ENCODE peak calls at places on chromosome 2, in four cellular contexts. U, K, O and T are unnamed samples.

GRCh38 chr2:219278655-219279150 is 463 bp upstream of the DNAJB2 start:
- DNase-seq in U (no peak), O (no peak), K (no peak), T (no peak)

GRCh38 chr2:1132328-1132964 is 181.8 kb downstream of the SNTG2 start:
- DNase-seq in U (no peak), K (no peak), O (no peak), T (no peak)

GRCh38 chr2:109186656-109187250 is 57.7 kb downstream of the SH3RF3 start:
- DNase-seq in U (no peak), K (no peak), O (no peak), T (no peak)

GRCh38 chr2:96806468-96807126 is 9.5 kb upstream of the CNNM3 start:
- DNase-seq in O (peak; percentile 81), U (peak; percentile 55), K (peak; percentile 51), T (peak; percentile 24)

GRCh38 chr2:30940805-30941204 is 133.6 kb upstream of the CAPN13 start:
- DNase-seq in U (no peak), O (no peak), K (no peak), T (no peak)

GRCh38 chr2:139805378-139805777 is 1025.2 kb upstream of the NXPH2 start:
- DNase-seq in O (no peak), K (no peak), U (no peak), T (no peak)

GRCh38 chr2:43121915-43122314 is 104.5 kb downstream of the ZFP36L2 start:
- DNase-seq in U (no peak), K (no peak), O (no peak), T (no peak)

GRCh38 chr2:33552758-33553461 is 46.2 kb downstream of the FAM98A start:
- DNase-seq in K (no peak), U (no peak), O (no peak), T (no peak)

GRCh38 chr2:3301001-3301400 is 76.6 kb downstream of the EIPR1 start:
- DNase-seq in O (no peak), U (no peak), K (no peak), T (no peak)

GRCh38 chr2:109473616-109474318 is 140.0 kb downstream of the SEPTIN10 start:
- DNase-seq in O (no peak), K (no peak), U (no peak), T (no peak)

GRCh38 chr2:178417916-178418315 is 33.1 kb downstream of the PRKRA start:
- DNase-seq in K (no peak), U (no peak), O (no peak), T (no peak)

GRCh38 chr2:75079575-75079974 is 119.7 kb downstream of the TACR1 start:
- DNase-seq in K (no peak), U (no peak), O (no peak), T (no peak)

GRCh38 chr2:439540-440465 is 151.9 kb upstream of the ALKAL2 start:
- DNase-seq in O (peak; percentile 79), K (no peak), U (no peak), T (no peak)

GRCh38 chr2:200317975-200318374 is 11.5 kb downstream of the SPATS2L start:
- DNase-seq in O (no peak), K (no peak), U (no peak), T (no peak)

GRCh38 chr2:26274058-26274613 is 29.4 kb downstream of the HADHB start:
- DNase-seq in K (no peak), O (no peak), U (no peak), T (no peak)

GRCh38 chr2:69969991-69970390 is 8.6 kb upstream of the ASPRV1 start:
- DNase-seq in O (no peak), K (no peak), U (no peak), T (no peak)

GRCh38 chr2:47339745-47340541 is 63.0 kb upstream of the MSH2 start:
- DNase-seq in K (no peak), O (no peak), U (no peak), T (no peak)

GRCh38 chr2:37367310-37367709 is 22.9 kb downstream of the QPCT start:
- DNase-seq in O (no peak), K (no peak), U (no peak), T (no peak)

GRCh38 chr2:49335546-49335945 is 181.2 kb upstream of the FSHR start:
- DNase-seq in K (no peak), O (no peak), U (no peak), T (no peak)

GRCh38 chr2:141723834-141724233 is 407.0 kb downstream of the LRP1B start:
- DNase-seq in O (no peak), K (no peak), U (no peak), T (no peak)

GRCh38 chr2:150480241-150480640 is 7.2 kb downstream of the RND3 start:
- DNase-seq in U (no peak), K (no peak), O (no peak), T (no peak)

GRCh38 chr2:85734015-85734414 is 19.8 kb upstream of the ATOH8 start:
- DNase-seq in K (no peak), O (no peak), U (no peak), T (no peak)

GRCh38 chr2:9236867-9237266 is 30.3 kb downstream of the ASAP2 start:
- DNase-seq in O (peak; percentile 37), K (no peak), U (no peak), T (no peak)

GRCh38 chr2:236120006-236120740 is 48.0 kb downstream of the GBX2 start:
- DNase-seq in U (no peak), O (peak; percentile 80), K (no peak), T (no peak)

GRCh38 chr2:15993666-15994065 is 53.3 kb downstream of the MYCN start:
- DNase-seq in K (no peak), O (no peak), U (no peak), T (no peak)
- H3K9me3 ChIP-seq in K (no peaks in the 10 kb centered on the region), O (no peaks in the 10 kb centered on the region), U (no peaks in the 10 kb centered on the region), T (no peaks in the 10 kb centered on the region)

DNA sequence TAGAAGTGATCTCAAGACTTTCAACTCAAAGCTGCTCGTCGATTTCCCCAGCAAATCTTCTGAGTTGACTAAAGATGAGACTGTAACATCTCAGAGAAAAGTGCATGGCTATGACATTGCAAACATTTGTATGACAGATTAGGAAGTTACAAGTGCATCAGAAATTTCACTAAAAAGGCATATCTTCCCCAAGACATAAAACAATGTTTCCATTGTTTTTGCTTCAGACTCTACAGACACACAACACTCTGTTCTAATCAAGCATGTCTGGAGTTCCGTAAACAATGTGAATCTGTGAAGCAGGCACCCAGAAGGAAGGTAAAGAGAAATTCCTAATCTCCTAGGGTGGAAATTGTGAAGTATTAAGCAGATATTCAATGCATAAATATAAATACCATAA is 144.6 kb upstream of the LYPD1 start:
- DNase-seq in U (no peak), K (no peak), O (no peak), T (no peak)
- H3K9me3 ChIP-seq in U (no peaks in the 10 kb centered on the region), K (no peaks in the 10 kb centered on the region), O (no peaks in the 10 kb centered on the region), T (no peaks in the 10 kb centered on the region)

GRCh38 chr2:101974663-101975062 is 17.1 kb upstream of the IL1R2 start:
- DNase-seq in O (no peak), U (no peak), K (no peak), T (no peak)

GRCh38 chr2:101980368-101980767 is 11.4 kb upstream of the IL1R2 start:
- DNase-seq in K (no peak), O (peak; percentile 44), U (no peak), T (no peak)

GRCh38 chr2:101975171-101975870 is 16.4 kb upstream of the IL1R2 start:
- DNase-seq in O (no peak), K (no peak), U (no peak), T (no peak)

GRCh38 chr2:101972621-101973434 is 18.9 kb upstream of the IL1R2 start:
- DNase-seq in K (no peak), O (no peak), U (no peak), T (no peak)

DNA sequence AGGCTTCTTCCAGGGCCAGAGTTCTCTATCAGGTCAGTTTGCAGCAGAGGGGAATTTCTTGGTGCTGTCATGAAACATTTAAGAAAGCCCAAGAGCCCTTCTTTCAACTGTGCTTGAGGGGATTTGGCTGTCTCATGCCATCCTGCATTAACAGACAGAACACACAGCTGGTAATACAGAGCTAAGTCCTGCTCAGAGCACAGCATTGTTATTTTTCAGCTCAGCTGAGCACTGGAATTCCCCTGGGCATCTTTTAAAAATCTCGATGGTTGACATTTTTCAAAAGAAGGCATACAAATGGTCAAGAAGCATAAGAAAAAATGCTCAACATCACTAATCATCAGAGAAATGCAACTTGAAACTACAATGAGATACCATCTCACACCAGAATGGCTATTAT is 14.9 kb upstream of the IL1R2 start:
- DNase-seq in K (no peak), U (no peak), O (no peak), T (no peak)
- H3K9me3 ChIP-seq in K (no peaks in the 10 kb centered on the region), U (no peaks in the 10 kb centered on the region), O (no peaks in the 10 kb centered on the region), T (no peaks in the 10 kb centered on the region)

GRCh38 chr2:13104765-13105164 is 388.0 kb downstream of the TRIB2 start:
- DNase-seq in O (no peak), K (no peak), U (no peak), T (no peak)

GRCh38 chr2:13109516-13109915 is 392.8 kb downstream of the TRIB2 start:
- DNase-seq in U (no peak), O (no peak), K (no peak), T (no peak)

GRCh38 chr2:13102340-13103063 is 385.8 kb downstream of the TRIB2 start:
- DNase-seq in K (no peak), O (no peak), U (no peak), T (no peak)

GRCh38 chr2:13106302-13106701 is 389.6 kb downstream of the TRIB2 start:
- DNase-seq in O (no peak), U (no peak), K (no peak), T (no peak)

DNA sequence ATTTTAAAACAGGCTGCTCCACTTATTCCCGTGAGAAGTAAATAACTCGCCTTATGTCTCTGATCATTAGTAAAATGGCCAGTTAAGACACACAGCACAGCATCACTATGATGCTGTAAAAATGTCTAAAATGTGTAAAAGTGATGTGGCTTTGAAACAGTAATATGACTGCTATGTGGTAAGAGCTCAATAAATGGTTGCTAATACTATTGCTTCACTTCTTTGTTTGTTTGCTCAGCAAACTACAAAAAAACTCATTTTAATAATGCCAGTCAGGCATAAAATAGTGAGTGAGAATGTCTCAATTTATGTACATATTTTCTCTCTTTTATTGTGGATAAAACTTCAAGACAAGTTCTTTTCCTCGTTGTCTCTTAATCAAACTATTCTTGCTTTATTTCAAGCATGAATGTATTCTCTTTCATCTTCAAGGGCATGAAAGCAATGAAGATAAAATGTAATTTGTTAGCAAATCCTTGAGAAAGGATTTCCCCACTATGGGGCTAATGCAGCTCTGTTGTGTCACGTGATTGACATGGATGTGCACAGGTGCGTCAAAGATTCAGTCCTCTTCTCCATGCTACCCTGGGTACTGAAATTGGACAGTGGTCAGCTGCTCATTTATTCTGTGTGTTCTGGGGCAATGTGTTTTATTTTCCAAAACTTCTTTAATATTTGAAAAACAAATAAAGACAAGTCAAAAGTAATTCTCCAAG is 387.2 kb downstream of the TRIB2 start:
- DNase-seq in K (no peak), O (no peak), U (no peak), T (no peak)
- H3K9me3 ChIP-seq in K (no peaks in the 10 kb centered on the region), O (no peaks in the 10 kb centered on the region), U (no peaks in the 10 kb centered on the region), T (no peaks in the 10 kb centered on the region)

GRCh38 chr2:239866778-239867177 is 158.4 kb downstream of the NDUFA10 start:
- DNase-seq in U (no peak), O (no peak), K (no peak), T (no peak)
- H3K9me3 ChIP-seq in U (no peaks in the 10 kb centered on the region), O (no peaks in the 10 kb centered on the region), K (no peaks in the 10 kb centered on the region), T (no peaks in the 10 kb centered on the region)

GRCh38 chr2:22784586-22784985 is 600.4 kb upstream of the KLHL29 start:
- DNase-seq in U (no peak), O (no peak), K (no peak), T (no peak)
- H3K9me3 ChIP-seq in U (no peaks in the 10 kb centered on the region), O (no peaks in the 10 kb centered on the region), K (no peaks in the 10 kb centered on the region), T (no peaks in the 10 kb centered on the region)